ENCODE peak calls at places on chromosomes 7 and 10, in five cellular contexts. H, F, Y, E and N are unnamed samples.

GRCh38 chr7:31069880-31070555 is 17.9 kb downstream of the ADCYAP1R1 start:
- DNase-seq in E (no peak), H (no peak), Y (no peak), F (peak; percentile 37), N (no peak)

GRCh38 chr10:5536486-5536885 is 11.7 kb downstream of the CALML3 start:
- DNase-seq in H (no peak), Y (no peak), F (peak; percentile 39), E (no peak), N (no peak)

GRCh38 chr7:5396542-5396941 is 27.1 kb downstream of the TNRC18 start:
- DNase-seq in H (no peak), Y (no peak), F (peak; percentile 83), E (no peak), N (no peak)

GRCh38 chr7:152133804-152134203 is 108.3 kb downstream of the GALNT11 start:
- DNase-seq in Y (no peak), F (no peak), H (no peak), E (no peak), N (no peak)

GRCh38 chr10:6721964-6722615 is 142.0 kb upstream of the PRKCQ start:
- DNase-seq in H (peak; percentile 9), E (no peak), F (no peak), Y (peak; percentile 14), N (no peak)

GRCh38 chr7:43639858-43640491 is 57.1 kb downstream of the STK17A start:
- DNase-seq in F (no peak), Y (no peak), H (peak; percentile 60), E (no peak), N (no peak)

GRCh38 chr10:131154306-131155025 is 157.1 kb downstream of the TCERG1L start:
- DNase-seq in H (no peak), F (peak; percentile 57), E (no peak), Y (no peak), N (no peak)

GRCh38 chr7:116630932-116631449 is 41.0 kb upstream of the MET start:
- DNase-seq in E (no peak), F (peak; percentile 79), H (peak; percentile 32), Y (peak; percentile 36), N (no peak)

GRCh38 chr10:121244791-121245190 is 353.5 kb downstream of the FGFR2 start:
- DNase-seq in Y (no peak), E (no peak), H (no peak), F (no peak), N (no peak)

GRCh38 chr10:11381023-11381422 is 230.4 kb downstream of the USP6NL start:
- DNase-seq in Y (no peak), F (no peak), H (no peak), E (no peak), N (no peak)

GRCh38 chr10:66625709-66626590 is 299.9 kb upstream of the LRRTM3 start:
- DNase-seq in F (no peak), H (no peak), E (no peak), Y (no peak), N (no peak)

GRCh38 chr10:120505866-120506265 is 48.8 kb downstream of the PLPP4 start:
- DNase-seq in F (no peak), H (no peak), E (no peak), Y (no peak), N (no peak)

GRCh38 chr7:129041142-129041928 is 13.6 kb downstream of the TNPO3 start:
- DNase-seq in H (no peak), E (no peak), Y (peak; percentile 25), F (no peak), N (no peak)

GRCh38 chr10:98269435-98269912 is 1.5 kb upstream of the LOXL4 start:
- DNase-seq in E (no peak), Y (peak; percentile 56), H (peak; percentile 86), F (peak; percentile 79), N (no peak)

GRCh38 chr7:11458736-11459483 is 373.1 kb downstream of the THSD7A start:
- DNase-seq in E (no peak), F (no peak), Y (no peak), H (no peak), N (no peak)

GRCh38 chr7:95840953-95841950 is 68.9 kb downstream of the DYNC1I1 start:
- DNase-seq in H (no peak), Y (peak; percentile 79), E (no peak), F (no peak), N (no peak)
- H3K27ac ChIP-seq in H (no peak overlapping the region), Y (no peak overlapping the region), E (no peak overlapping the region), F (no peak overlapping the region), N (no peak overlapping the region)

GRCh38 chr10:4504550-4504949 is 321.5 kb upstream of the AKR1E2 start:
- DNase-seq in H (no peak), F (no peak), Y (no peak), E (no peak), N (no peak)

GRCh38 chr10:4503076-4503475 is 322.9 kb upstream of the AKR1E2 start:
- DNase-seq in H (no peak), E (no peak), Y (peak; percentile 24), F (no peak), N (no peak)

GRCh38 chr10:4501306-4501705 is 324.7 kb upstream of the AKR1E2 start:
- DNase-seq in F (no peak), H (no peak), E (no peak), Y (no peak), N (no peak)

GRCh38 chr10:4498763-4499251 is 327.2 kb upstream of the AKR1E2 start:
- DNase-seq in H (peak; percentile 23), Y (no peak), E (no peak), F (no peak), N (no peak)
- H3K27ac ChIP-seq in H (peak overlapping the region; percentile 65), Y (no peak overlapping the region), E (peak overlapping the region; percentile 74), F (peak overlapping the region; percentile 53), N (no peak overlapping the region)

GRCh38 chr7:40810274-40810673 is 675.5 kb downstream of the SUGCT start:
- DNase-seq in Y (no peak), H (no peak), E (no peak), F (no peak), N (no peak)

GRCh38 chr7:40811666-40812065 is 676.9 kb downstream of the SUGCT start:
- DNase-seq in F (no peak), E (no peak), Y (no peak), H (no peak), N (no peak)

GRCh38 chr7:40815512-40815911 is 680.7 kb downstream of the SUGCT start:
- DNase-seq in F (no peak), E (no peak), H (no peak), Y (no peak), N (no peak)

DNA sequence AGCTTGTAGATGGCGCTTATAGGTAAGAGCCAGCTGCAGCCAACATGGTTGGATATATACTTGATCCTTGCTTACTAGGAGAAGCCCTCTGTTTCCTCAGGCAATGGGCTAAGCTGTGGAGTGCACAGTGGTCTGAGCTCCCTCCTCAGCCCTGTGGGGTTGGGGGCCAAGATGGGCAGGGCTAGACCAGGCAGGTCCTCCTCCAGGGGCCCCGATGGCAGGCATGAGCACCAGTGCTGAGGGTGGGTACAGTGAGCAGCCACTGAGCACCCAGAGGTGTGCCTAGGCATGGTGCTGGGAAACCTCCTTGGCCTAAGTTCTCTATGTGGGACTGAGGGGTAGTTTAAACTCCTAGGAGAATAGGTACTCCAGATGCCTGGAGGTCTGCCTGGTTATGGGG is 680.2 kb downstream of the SUGCT start:
- DNase-seq in F (no peak), E (no peak), Y (no peak), H (no peak), N (no peak)
- H3K27ac ChIP-seq in F (no peak overlapping the region), E (no peak overlapping the region), Y (no peak overlapping the region), H (no peak overlapping the region), N (no peak overlapping the region)

GRCh38 chr10:103095005-103095404 is 98.1 kb downstream of the NT5C2 start:
- DNase-seq in H (no peak), E (no peak), F (no peak), Y (no peak), N (no peak)
- H3K27ac ChIP-seq in H (no peak overlapping the region), E (peak overlapping the region; percentile 13), F (no peak overlapping the region), Y (no peak overlapping the region), N (peak overlapping the region; percentile 11)

GRCh38 chr10:15440204-15440711 is 69.2 kb upstream of the FAM171A1 start:
- DNase-seq in H (no peak), E (no peak), Y (no peak), F (no peak), N (no peak)

GRCh38 chr10:15439381-15439837 is 68.3 kb upstream of the FAM171A1 start:
- DNase-seq in Y (peak; percentile 65), H (peak; percentile 81), F (no peak), E (no peak), N (peak; percentile 8)

GRCh38 chr10:15444105-15445021 is 73.3 kb upstream of the FAM171A1 start:
- DNase-seq in F (no peak), Y (no peak), E (no peak), H (no peak), N (no peak)

GRCh38 chr10:15436696-15437095 is 65.6 kb upstream of the FAM171A1 start:
- DNase-seq in H (no peak), F (no peak), E (no peak), Y (no peak), N (no peak)

DNA sequence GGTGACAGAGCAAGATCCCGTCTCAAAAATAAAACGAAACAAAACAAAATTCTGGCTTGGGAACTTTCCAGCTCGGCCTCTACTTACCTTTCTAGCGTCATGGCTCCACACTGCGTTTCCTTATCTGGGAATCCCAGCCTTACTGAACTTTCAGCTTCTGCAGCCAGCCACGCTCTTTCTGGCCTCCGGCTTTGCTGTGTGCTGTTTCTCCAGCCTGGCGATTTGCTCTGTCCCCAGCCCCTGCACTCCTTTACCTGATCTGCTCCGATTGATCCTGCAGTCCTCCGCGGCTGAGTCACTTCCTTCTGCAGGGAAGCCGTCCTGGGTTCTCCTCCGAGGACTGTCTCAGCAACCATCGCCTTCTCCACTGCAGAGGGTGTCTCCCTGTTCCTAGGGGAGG is 71.0 kb upstream of the FAM171A1 start:
- DNase-seq in Y (no peak), E (no peak), H (no peak), F (no peak), N (no peak)
- H3K27ac ChIP-seq in Y (no peak overlapping the region), E (no peak overlapping the region), H (no peak overlapping the region), F (no peak overlapping the region), N (no peak overlapping the region)

GRCh38 chr10:119314061-119314460 is 106.7 kb downstream of the GRK5 start:
- DNase-seq in E (no peak), Y (no peak), F (no peak), H (no peak), N (no peak)
- H3K27ac ChIP-seq in E (no peak overlapping the region), Y (no peak overlapping the region), F (peak overlapping the region; percentile 17), H (peak overlapping the region; percentile 75), N (no peak overlapping the region)

GRCh38 chr10:118951218-118951617 is 78.3 kb upstream of the NANOS1 start:
- DNase-seq in E (no peak), Y (no peak), H (no peak), F (no peak), N (no peak)
- H3K27ac ChIP-seq in E (no peak overlapping the region), Y (no peak overlapping the region), H (no peak overlapping the region), F (no peak overlapping the region), N (no peak overlapping the region)

GRCh38 chr10:72318383-72319262 is 36.1 kb downstream of the DNAJB12 start:
- DNase-seq in Y (no peak), E (no peak), H (no peak), F (no peak), N (no peak)
- H3K27ac ChIP-seq in Y (peak overlapping the region; percentile 84), E (peak overlapping the region; percentile 93), H (peak overlapping the region; percentile 99), F (peak overlapping the region; percentile 89), N (peak overlapping the region; percentile 76)

GRCh38 chr10:116961305-116962251 is 43.4 kb downstream of the SHTN1 start:
- DNase-seq in F (no peak), Y (no peak), E (no peak), H (no peak), N (no peak)

DNA sequence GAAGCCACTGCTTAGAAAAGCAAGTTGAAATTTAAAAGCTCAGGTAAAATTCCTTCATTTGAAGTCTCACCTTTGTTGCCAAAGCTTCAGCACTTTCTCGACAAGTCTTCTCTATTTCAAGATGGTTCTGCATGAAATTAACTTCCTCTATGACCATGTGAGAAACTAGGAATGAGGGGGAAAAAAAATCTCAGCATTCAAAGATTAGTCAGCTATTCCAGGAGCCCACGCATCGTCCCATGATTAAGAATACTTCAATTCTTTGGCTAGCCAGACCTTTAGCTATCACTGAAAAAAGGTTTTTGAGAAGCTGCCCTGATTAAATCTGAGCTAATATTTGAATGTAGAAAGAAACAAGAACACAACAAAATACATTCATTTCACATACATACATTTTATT is 44.9 kb downstream of the SHTN1 start:
- DNase-seq in Y (no peak), H (no peak), F (no peak), E (no peak), N (no peak)
- H3K27ac ChIP-seq in Y (no peak overlapping the region), H (no peak overlapping the region), F (no peak overlapping the region), E (peak overlapping the region; percentile 90), N (peak overlapping the region; percentile 93)